ENCODE peak calls at places on chromosomes 5 and 9, in seven cellular contexts. Q is RPMI7951; A is heart left ventricle; K is nephron progenitor cell; X is stimulated activated CD8-positive, alpha-beta memory T cell treated with anti-CD3 and anti-CD28 coated beads, Interleukin-15, amount 100 ng/mL, for 1 hour; J is kidney; I is thyroid gland. D is an unnamed sample.

GRCh38 chr5:62779010-62779422 is 200.4 kb downstream of the LRRC70 start:
- DNase-seq in Q (peak), A (no peak), K (peak), X (no peak), J (no peak), I (no peak), D (peak)

GRCh38 chr5:120382813-120383212 is 81.3 kb upstream of the PRR16 start:
- DNase-seq in Q (no peak), A (no peak), K (no peak), X (no peak), J (no peak), I (no peak), D (no peak)

GRCh38 chr9:137318565-137318964 is 16.5 kb upstream of the NRARP start:
- DNase-seq in Q (no peak), A (no peak), K (no peak), X (no peak), J (no peak), I (no peak), D (no peak)

GRCh38 chr5:59583810-59584562 is 309.5 kb downstream of the PDE4D start:
- DNase-seq in Q (no peak), A (no peak), K (no peak), X (no peak), J (no peak), I (no peak), D (peak)

GRCh38 chr9:18726546-18726945 is 252.6 kb downstream of the ADAMTSL1 start:
- DNase-seq in Q (no peak), A (no peak), K (no peak), X (no peak), J (no peak), I (no peak), D (no peak)

GRCh38 chr5:94908889-94909480 is 290.5 kb downstream of the SLF1 start:
- DNase-seq in Q (peak), A (no peak), K (peak), X (no peak), J (no peak), I (no peak), D (peak)

GRCh38 chr5:65790371-65791163 is 68.6 kb downstream of the NLN start:
- DNase-seq in Q (no peak), A (peak), K (no peak), X (no peak), J (no peak), I (no peak), D (peak)

GRCh38 chr9:38075272-38075671 is 6.2 kb upstream of the SHB start:
- DNase-seq in Q (no peak), A (no peak), K (no peak), X (no peak), J (no peak), I (no peak), D (no peak)

GRCh38 chr9:89808076-89808701 is 203.4 kb downstream of the GADD45G start:
- DNase-seq in Q (no peak), A (no peak), K (peak), X (no peak), J (no peak), I (no peak), D (peak)

GRCh38 chr5:157603333-157604190 is 28.0 kb upstream of the ADAM19 start:
- DNase-seq in Q (peak), A (no peak), K (no peak), X (peak), J (no peak), I (no peak), D (no peak)

GRCh38 chr5:149216515-149216914 is 55.1 kb upstream of the AFAP1L1 start:
- DNase-seq in Q (no peak), A (no peak), K (no peak), X (no peak), J (no peak), I (no peak), D (no peak)